ENCODE peak calls at places on chromosomes 1 and 21, in four cellular contexts. E is H1, T is HepG2, B is GM12878. L is an unnamed sample. For H3K4me1, the result is how much of the 10 kb centered on the place peaks cover.

GRCh38 chr21:43716376-43717165 is 2.4 kb upstream of the PDXK start:
- DNase-seq in B (peak), E (no peak), T (no peak), L (no peak)

GRCh38 chr1:242872521-242872920 is 348.0 kb upstream of the PLD5 start:
- DNase-seq in E (no peak), T (no peak), B (no peak), L (no peak)

GRCh38 chr21:39518055-39518844 is 66.5 kb downstream of the SH3BGR start:
- DNase-seq in B (peak), T (peak), E (peak), L (peak)

GRCh38 chr1:55131218-55131617 is 83.9 kb downstream of the USP24 start:
- DNase-seq in E (no peak), B (no peak), T (no peak), L (no peak)

GRCh38 chr1:109924316-109924715 is 13.7 kb downstream of the CSF1 start:
- DNase-seq in T (no peak), E (no peak), B (no peak), L (no peak)

GRCh38 chr1:98975113-98975512 is 29.5 kb downstream of the PLPPR5 start:
- DNase-seq in B (no peak), T (peak), E (no peak), L (no peak)

GRCh38 chr1:37763791-37764741 is 854 bp downstream of the EPHA10 start:
- DNase-seq in E (no peak), B (no peak), T (peak), L (peak)

GRCh38 chr1:118945460-118945859 is 42.7 kb downstream of the TBX15 start:
- DNase-seq in B (no peak), E (no peak), T (no peak), L (no peak)

GRCh38 chr1:163197022-163197421 is 5.7 kb downstream of the RGS5 start:
- DNase-seq in T (no peak), B (no peak), E (no peak), L (no peak)

GRCh38 chr1:147109041-147109440 is 63.2 kb downstream of the PRKAB2 start:
- DNase-seq in T (no peak), E (no peak), B (peak), L (no peak)

GRCh38 chr21:26115899-26116298 is 54.7 kb downstream of the APP start:
- DNase-seq in E (no peak), B (no peak), T (no peak), L (no peak)

GRCh38 chr1:8671313-8671917 is 146.0 kb downstream of the RERE start:
- DNase-seq in T (peak), E (no peak), B (no peak), L (no peak)

GRCh38 chr1:244104309-244105060 is 53.4 kb downstream of the ZBTB18 start:
- DNase-seq in B (no peak), E (no peak), T (peak), L (no peak)

GRCh38 chr1:68117416-68117815 is 67.0 kb upstream of the DIRAS3 start:
- DNase-seq in T (no peak), E (no peak), B (no peak), L (no peak)

GRCh38 chr1:64524614-64525013 is 54.7 kb downstream of the CACHD1 start:
- DNase-seq in B (no peak), T (no peak), E (no peak), L (no peak)

GRCh38 chr1:64523938-64524337 is 54.0 kb downstream of the CACHD1 start:
- DNase-seq in T (no peak), E (no peak), B (no peak), L (no peak)

GRCh38 chr1:64526312-64526711 is 56.4 kb downstream of the CACHD1 start:
- DNase-seq in B (no peak), E (no peak), T (no peak), L (no peak)

GRCh38 chr1:64527191-64527590 is 57.3 kb downstream of the CACHD1 start:
- DNase-seq in E (no peak), B (no peak), T (no peak), L (no peak)

DNA sequence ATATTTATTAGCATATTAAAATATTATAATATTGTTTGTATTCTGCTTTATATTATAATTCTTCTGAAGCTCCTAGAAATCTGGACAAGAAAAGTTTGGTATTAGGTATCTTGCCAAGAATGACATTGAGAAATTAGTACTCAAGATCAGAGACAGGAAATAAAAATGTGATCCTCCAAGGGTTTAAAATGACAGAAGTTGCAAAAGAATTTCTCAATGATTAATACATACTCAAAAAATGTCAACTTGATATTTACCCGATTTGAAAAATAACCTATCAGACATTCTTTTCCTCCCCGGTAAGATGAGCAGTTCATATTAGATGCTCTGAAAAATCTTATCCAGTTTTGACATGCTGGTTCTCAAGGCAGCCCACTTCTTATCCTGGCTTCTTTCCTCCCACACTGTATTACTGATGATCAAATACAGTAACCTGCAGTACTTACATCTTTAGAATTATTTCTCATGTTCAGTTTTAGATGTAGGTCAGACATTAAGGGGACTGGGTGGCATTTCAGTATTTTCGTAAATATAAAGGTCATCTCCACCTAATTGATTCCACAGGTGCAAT is 55.3 kb downstream of the CACHD1 start:
- DNase-seq in T (no peak), E (no peak), B (no peak), L (no peak)
- H3K4me1 ChIP-seq in T (under half), E (under half), B (under half), L (under half)

GRCh38 chr1:220487297-220487820 is 40.6 kb upstream of the MARK1 start:
- DNase-seq in T (no peak), E (no peak), B (no peak), L (no peak)
- TF ChIP-seq SUZ12 in T (no peak), E (no peak), B (no peak), L (no peak)

GRCh38 chr1:245807306-245807705 is 652.5 kb downstream of the KIF26B start:
- DNase-seq in E (no peak), T (no peak), B (peak), L (no peak)
- H3K4me1 ChIP-seq in E (under half), T (half or more), B (under half), L (under half)

GRCh38 chr1:3323021-3323790 is 131.3 kb upstream of the ARHGEF16 start:
- DNase-seq in B (no peak), E (no peak), T (peak), L (no peak)
- TF ChIP-seq SUZ12 in B (no peak), E (no peak), T (no peak), L (no peak)

GRCh38 chr1:10519016-10519417 is 44.3 kb downstream of the PEX14 start:
- DNase-seq in E (no peak), T (peak), B (no peak), L (no peak)

GRCh38 chr1:10516244-10516643 is 41.5 kb downstream of the PEX14 start:
- DNase-seq in E (no peak), B (no peak), T (peak), L (no peak)

GRCh38 chr1:10515627-10516026 is 40.9 kb downstream of the PEX14 start:
- DNase-seq in E (no peak), T (no peak), B (no peak), L (no peak)

GRCh38 chr1:10516925-10517676 is 42.4 kb downstream of the PEX14 start:
- DNase-seq in T (no peak), E (no peak), B (no peak), L (no peak)

GRCh38 chr1:10517677-10517982 is 42.9 kb downstream of the PEX14 start:
- DNase-seq in T (no peak), E (no peak), B (no peak), L (no peak)
- H3K4me1 ChIP-seq in T (half or more), E (under half), B (under half), L (under half)

GRCh38 chr1:25641931-25642611 is 25.5 kb downstream of the MAN1C1 start:
- DNase-seq in E (no peak), B (no peak), T (no peak), L (no peak)
- TF ChIP-seq SUZ12 in E (no peak), B (no peak), T (no peak), L (no peak)

GRCh38 chr1:15409400-15410222 is at the start of gene EFHD2:
- DNase-seq in B (no peak), T (peak), E (no peak), L (no peak)
- H3K4me1 ChIP-seq in B (under half), T (under half), E (under half), L (under half)

DNA sequence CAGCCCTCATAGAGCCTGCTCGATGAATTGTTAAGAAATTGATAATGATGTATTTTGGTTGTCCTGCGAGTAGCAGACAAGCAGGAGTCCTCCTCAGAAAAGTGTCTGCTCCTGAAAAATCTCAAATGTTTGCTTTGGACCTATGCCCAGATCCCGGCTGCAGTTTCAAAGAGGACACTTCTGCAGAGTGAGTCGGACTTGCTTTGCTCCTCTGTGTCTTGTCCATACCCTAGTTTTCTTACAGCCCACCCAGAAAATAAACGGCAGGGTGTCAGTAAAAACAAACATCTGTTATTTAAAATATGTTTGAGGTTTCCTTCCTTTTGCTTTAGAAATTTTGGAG is 2.8 kb downstream of the S100A10 start:
- DNase-seq in B (no peak), E (no peak), T (peak), L (no peak)
- TF ChIP-seq SUZ12 in B (no peak), E (no peak), T (no peak), L (no peak)

GRCh38 chr21:41678944-41679343 is 87.9 kb downstream of the RIPK4 start:
- DNase-seq in T (peak), E (peak), B (no peak), L (peak)
- H3K4me1 ChIP-seq in T (half or more), E (under half), B (under half), L (under half)

DNA sequence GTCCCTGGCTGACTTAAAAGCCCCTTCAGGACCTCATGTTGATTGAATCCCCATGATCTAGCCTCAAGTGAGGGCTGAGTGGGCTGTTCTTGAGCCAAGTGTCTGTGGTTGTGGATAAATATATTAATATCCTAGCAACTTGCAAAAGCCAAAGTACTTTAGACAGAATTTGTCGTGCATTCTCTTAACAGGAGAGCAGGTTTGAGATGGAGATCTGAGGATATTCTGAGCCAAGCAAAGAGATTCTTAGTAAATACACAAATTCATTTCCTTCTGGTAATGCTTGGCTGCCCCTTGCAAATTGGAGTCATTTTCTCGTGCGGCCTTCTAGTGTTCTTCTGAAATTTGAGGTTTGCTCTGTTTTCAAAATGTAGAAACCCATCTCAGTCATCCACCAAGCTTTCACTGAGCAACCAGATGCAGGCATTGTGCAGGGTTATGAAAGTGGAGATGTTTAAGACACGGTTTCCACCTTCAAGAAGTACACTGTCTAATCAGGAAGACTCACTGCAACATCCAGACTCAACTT is 242.1 kb upstream of the JUN start:
- DNase-seq in T (no peak), B (peak), E (no peak), L (no peak)
- TF ChIP-seq SUZ12 in T (no peak), B (no peak), E (no peak), L (no peak)

L was measured in NT2/D1.